ENCODE peak calls at places on chromosome 7, in nine cellular contexts. I, D, T, J, S, X, O, A and P are unnamed samples.
A peak's percentile ranks its signal among the peaks of the same experiment; 100 is the strongest.

GRCh38 chr7:73682745-73683055 is 553 bp downstream of the DNAJC30 start:
- DNase-seq in I (no peak), D (no peak), T (no peak), J (no peak), S (no peak), X (no peak), O (no peak), A (no peak), P (no peak)

GRCh38 chr7:8668627-8669500 is 235.5 kb downstream of the NXPH1 start:
- DNase-seq in I (no peak), D (no peak), T (no peak), J (no peak), S (no peak), X (no peak), O (no peak), A (no peak), P (no peak)

GRCh38 chr7:81990395-81990794 is 220.5 kb upstream of the HGF start:
- DNase-seq in I (no peak), D (no peak), T (peak; percentile 12), J (no peak), S (no peak), X (peak; percentile 83), O (no peak), A (no peak), P (no peak)

GRCh38 chr7:101586078-101586941 is 42.8 kb downstream of the MYL10 start:
- DNase-seq in I (no peak), D (peak; percentile 43), T (no peak), J (no peak), S (no peak), X (no peak), O (no peak), A (peak; percentile 64), P (peak; percentile 21)

GRCh38 chr7:157951300-157952049 is 614.7 kb downstream of the DNAJB6 start:
- DNase-seq in I (peak; percentile 40), D (no peak), T (no peak), J (no peak), S (no peak), X (no peak), O (no peak), A (no peak), P (no peak)

GRCh38 chr7:5665106-5666025 is 116.1 kb downstream of the RNF216 start:
- DNase-seq in I (no peak), D (peak; percentile 85), T (peak; percentile 62), J (peak; percentile 81), S (no peak), X (peak; percentile 76), O (peak; percentile 93), A (peak; percentile 79), P (peak; percentile 70)

GRCh38 chr7:80186721-80187120 is 52.1 kb downstream of the GNAI1 start:
- DNase-seq in I (no peak), D (no peak), T (no peak), J (no peak), S (no peak), X (no peak), O (no peak), A (no peak), P (no peak)

GRCh38 chr7:70380315-70381027 is 751.5 kb upstream of the GALNT17 start:
- DNase-seq in I (peak; percentile 75), D (no peak), T (no peak), J (no peak), S (no peak), X (no peak), O (peak; percentile 44), A (no peak), P (no peak)

GRCh38 chr7:2461268-2462026 is 14.8 kb downstream of the GRIFIN start:
- DNase-seq in I (peak; percentile 42), D (no peak), T (no peak), J (no peak), S (no peak), X (no peak), O (no peak), A (no peak), P (no peak)

GRCh38 chr7:106101726-106102125 is 10.4 kb downstream of the SYPL1 start:
- DNase-seq in I (no peak), D (no peak), T (no peak), J (no peak), S (no peak), X (peak; percentile 3), O (no peak), A (no peak), P (no peak)

GRCh38 chr7:2873686-2874551 is 29.8 kb upstream of the GNA12 start:
- DNase-seq in I (no peak), D (no peak), T (peak; percentile 81), J (no peak), S (no peak), X (peak; percentile 95), O (no peak), A (peak; percentile 64), P (no peak)

GRCh38 chr7:50822716-50823115 is 40.0 kb upstream of the GRB10 start:
- DNase-seq in I (no peak), D (no peak), T (no peak), J (no peak), S (no peak), X (peak; percentile 50), O (no peak), A (no peak), P (no peak)

GRCh38 chr7:25831901-25832411 is 320.0 kb upstream of the NFE2L3 start:
- DNase-seq in I (no peak), D (no peak), T (no peak), J (no peak), S (no peak), X (peak; percentile 33), O (no peak), A (no peak), P (no peak)

GRCh38 chr7:149228831-149229471 is 10.5 kb upstream of the ZNF212 start:
- DNase-seq in I (no peak), D (no peak), T (no peak), J (no peak), S (no peak), X (no peak), O (no peak), A (no peak), P (no peak)

GRCh38 chr7:16739863-16740622 is 13.5 kb upstream of the TSPAN13 start:
- DNase-seq in I (no peak), D (peak; percentile 72), T (peak; percentile 24), J (peak; percentile 26), S (no peak), X (peak; percentile 98), O (no peak), A (peak; percentile 70), P (no peak)

GRCh38 chr7:27110163-27110976 is 7.9 kb upstream of the HOXA2 start:
- DNase-seq in I (no peak), D (peak; percentile 60), T (no peak), J (peak; percentile 44), S (no peak), X (peak; percentile 92), O (no peak), A (no peak), P (no peak)

GRCh38 chr7:85010306-85010705 is 176.6 kb downstream of the SEMA3D start:
- DNase-seq in I (no peak), D (no peak), T (no peak), J (no peak), S (no peak), X (no peak), O (peak; percentile 6), A (no peak), P (no peak)

GRCh38 chr7:105675873-105676484 is 94.7 kb upstream of the EFCAB10 start:
- DNase-seq in I (peak; percentile 83), D (peak; percentile 34), T (no peak), J (no peak), S (no peak), X (no peak), O (no peak), A (no peak), P (peak; percentile 46)

GRCh38 chr7:7236041-7236440 is 53.7 kb downstream of the C1GALT1 start:
- DNase-seq in I (no peak), D (no peak), T (no peak), J (no peak), S (no peak), X (no peak), O (no peak), A (no peak), P (no peak)

GRCh38 chr7:129948877-129949291 is 3.9 kb downstream of the UBE2H start:
- DNase-seq in I (peak; percentile 91), D (peak; percentile 94), T (peak; percentile 86), J (peak; percentile 89), S (peak; percentile 70), X (peak; percentile 96), O (peak; percentile 87), A (peak; percentile 83), P (peak; percentile 93)
- TF ChIP-seq POLR2A in I (peak; percentile 27), D (peak; percentile 21), T (no peak), J (peak; percentile 12), S (peak; percentile 50), X (no peak), O (no peak), A (no peak), P (peak; percentile 37)

DNA sequence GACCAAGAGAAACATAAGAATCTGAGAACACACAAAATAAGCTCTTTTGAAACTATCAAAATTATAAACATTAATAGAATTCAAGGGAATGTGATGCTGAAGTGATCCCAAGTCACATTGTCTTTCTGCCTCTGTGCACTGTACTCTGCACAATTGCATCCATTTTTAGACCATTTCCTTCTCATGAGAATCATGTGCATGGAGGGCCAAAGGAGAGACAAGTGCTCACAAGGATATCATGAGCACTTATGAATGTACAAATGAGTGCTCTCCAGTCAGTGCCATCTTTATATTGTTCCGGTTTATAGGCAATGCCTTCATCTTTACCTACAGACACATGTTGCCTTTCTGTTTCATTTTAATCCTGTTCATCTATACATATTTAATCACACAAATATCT is 36.9 kb downstream of the MET start:
- DNase-seq in I (no peak), D (no peak), T (no peak), J (no peak), S (no peak), X (no peak), O (no peak), A (no peak), P (no peak)
- H3K4me3 ChIP-seq in I (no peak overlapping the region), D (no peak overlapping the region), T (no peak overlapping the region), J (no peak overlapping the region), S (no peak overlapping the region), X (no peak overlapping the region), O (no peak overlapping the region), A (no peak overlapping the region), P (no peak overlapping the region)

DNA sequence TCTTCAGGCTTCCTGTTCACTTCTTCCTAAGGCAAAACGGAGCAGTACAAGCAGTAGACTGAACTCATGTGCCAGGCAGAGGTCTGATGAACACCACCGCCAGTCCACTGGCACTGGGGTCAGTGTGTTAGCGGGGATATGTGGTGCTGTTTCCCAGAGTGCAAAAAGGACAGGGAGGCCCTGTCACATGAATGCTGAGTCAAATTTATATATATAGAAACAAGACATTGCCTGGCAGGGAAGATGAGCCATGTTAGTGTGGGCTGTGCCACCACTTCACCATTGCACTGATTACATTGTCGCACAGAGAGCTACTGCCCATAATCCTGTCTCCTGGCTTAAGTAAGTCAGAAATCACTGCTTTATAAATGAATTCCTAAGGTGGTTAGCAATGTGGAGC is 122.2 kb upstream of the AMPH start:
- DNase-seq in I (no peak), D (no peak), T (no peak), J (no peak), S (no peak), X (no peak), O (no peak), A (no peak), P (no peak)
- H3K36me3 ChIP-seq in I (peaks cover 71% of the 10 kb centered on the region), D (no peaks in the 10 kb centered on the region), T (no peaks in the 10 kb centered on the region), J (no peaks in the 10 kb centered on the region), S (no peaks in the 10 kb centered on the region), X (peaks cover 10% of the 10 kb centered on the region), O (no peaks in the 10 kb centered on the region), A (peaks cover 30% of the 10 kb centered on the region), P (peaks cover 88% of the 10 kb centered on the region)

DNA sequence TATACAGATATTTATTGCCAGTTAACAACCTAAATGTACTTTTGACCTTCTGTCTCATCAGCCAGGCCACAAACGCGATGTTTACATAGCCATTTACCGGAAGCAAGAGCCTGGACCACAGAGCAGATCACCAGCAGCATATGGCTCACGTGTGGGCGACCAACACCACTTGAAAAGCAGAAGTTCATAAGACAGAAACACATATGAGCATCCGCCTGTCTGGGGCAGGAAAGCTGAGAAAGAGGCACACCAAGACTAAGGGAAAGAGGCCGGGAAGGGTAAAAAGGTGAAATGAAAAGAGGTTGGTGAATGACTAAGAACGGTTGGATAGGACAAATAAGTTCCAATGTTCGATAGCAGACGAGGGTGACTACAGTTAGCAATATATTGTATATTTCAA is 1.3 kb downstream of the ABCB1 start:
- DNase-seq in I (peak; percentile 42), D (no peak), T (no peak), J (no peak), S (no peak), X (no peak), O (no peak), A (no peak), P (peak; percentile 28)
- TF ChIP-seq POLR2A in I (no peak), D (no peak), T (no peak), J (no peak), S (no peak), X (no peak), O (no peak), A (no peak), P (no peak)